ENCODE peak calls at places on chromosome X, in nine cellular contexts. One of them, this sample, is unnamed. For H3K4me1, the result is how much of the 10 kb centered on the place peaks cover.

GRCh38 chrX:20515841-20516461 is 249.2 kb upstream of the RPS6KA3 start:
- DNase-seq in K562: no peak
- DNase-seq in colonic mucosa: no peak
- DNase-seq in fibroblast of lung: peak
- DNase-seq in stomach: no peak
- DNase-seq in aorta: no peak
- DNase-seq in SJCRH30: peak
- DNase-seq in suprapubic skin: no peak
- DNase-seq in small intestine: peak
- DNase-seq in this sample: no peak

GRCh38 chrX:118239471-118239870 is 106.4 kb upstream of the WDR44 start:
- DNase-seq in K562: no peak
- DNase-seq in colonic mucosa: no peak
- DNase-seq in fibroblast of lung: no peak
- DNase-seq in stomach: no peak
- DNase-seq in aorta: no peak
- DNase-seq in SJCRH30: peak
- DNase-seq in suprapubic skin: no peak
- DNase-seq in small intestine: no peak
- DNase-seq in this sample: no peak

GRCh38 chrX:136310411-136310810 is 9.6 kb downstream of the ADGRG4 start:
- DNase-seq in K562: peak
- DNase-seq in colonic mucosa: no peak
- DNase-seq in fibroblast of lung: no peak
- DNase-seq in stomach: no peak
- DNase-seq in aorta: no peak
- DNase-seq in SJCRH30: peak
- DNase-seq in suprapubic skin: no peak
- DNase-seq in small intestine: no peak
- DNase-seq in this sample: no peak

GRCh38 chrX:23503835-23504539 is 163.3 kb upstream of the PRDX4 start:
- DNase-seq in K562: no peak
- DNase-seq in colonic mucosa: peak
- DNase-seq in fibroblast of lung: peak
- DNase-seq in stomach: peak
- DNase-seq in aorta: peak
- DNase-seq in SJCRH30: peak
- DNase-seq in suprapubic skin: no peak
- DNase-seq in small intestine: peak
- DNase-seq in this sample: no peak

GRCh38 chrX:111360839-111361238 is 51.2 kb downstream of the DCX start:
- DNase-seq in K562: no peak
- DNase-seq in colonic mucosa: no peak
- DNase-seq in fibroblast of lung: no peak
- DNase-seq in stomach: no peak
- DNase-seq in aorta: no peak
- DNase-seq in SJCRH30: peak
- DNase-seq in suprapubic skin: no peak
- DNase-seq in small intestine: no peak
- DNase-seq in this sample: no peak

GRCh38 chrX:153301746-153302145 is 19.8 kb downstream of the PNMA6F start:
- DNase-seq in K562: no peak
- DNase-seq in colonic mucosa: no peak
- DNase-seq in fibroblast of lung: no peak
- DNase-seq in stomach: no peak
- DNase-seq in aorta: no peak
- DNase-seq in SJCRH30: no peak
- DNase-seq in suprapubic skin: no peak
- DNase-seq in small intestine: no peak
- DNase-seq in this sample: no peak

GRCh38 chrX:68249401-68249831 is 183.9 kb downstream of the OPHN1 start:
- DNase-seq in K562: no peak
- DNase-seq in colonic mucosa: no peak
- DNase-seq in fibroblast of lung: peak
- DNase-seq in stomach: no peak
- DNase-seq in aorta: peak
- DNase-seq in SJCRH30: peak
- DNase-seq in suprapubic skin: no peak
- DNase-seq in small intestine: no peak
- DNase-seq in this sample: no peak

GRCh38 chrX:106894392-106894909 is 8.7 kb downstream of the RIPPLY1 start:
- DNase-seq in K562: peak
- DNase-seq in colonic mucosa: peak
- DNase-seq in fibroblast of lung: peak
- DNase-seq in stomach: peak
- DNase-seq in aorta: no peak
- DNase-seq in SJCRH30: peak
- DNase-seq in suprapubic skin: no peak
- DNase-seq in small intestine: peak
- DNase-seq in this sample: peak

GRCh38 chrX:25523574-25523973 is 507.8 kb upstream of the ARX start:
- DNase-seq in K562: peak
- DNase-seq in colonic mucosa: no peak
- DNase-seq in fibroblast of lung: peak
- DNase-seq in stomach: no peak
- DNase-seq in aorta: no peak
- DNase-seq in SJCRH30: peak
- DNase-seq in suprapubic skin: no peak
- DNase-seq in small intestine: peak
- DNase-seq in this sample: peak

GRCh38 chrX:46645614-46646013 is 72.0 kb downstream of the CHST7 start:
- DNase-seq in K562: no peak
- DNase-seq in colonic mucosa: no peak
- DNase-seq in fibroblast of lung: no peak
- DNase-seq in stomach: no peak
- DNase-seq in aorta: no peak
- DNase-seq in SJCRH30: no peak
- DNase-seq in suprapubic skin: no peak
- DNase-seq in small intestine: no peak
- DNase-seq in this sample: no peak

GRCh38 chrX:31057691-31058090 is 14.2 kb downstream of the FTHL17 start:
- DNase-seq in K562: no peak
- DNase-seq in colonic mucosa: no peak
- DNase-seq in fibroblast of lung: no peak
- DNase-seq in stomach: no peak
- DNase-seq in aorta: no peak
- DNase-seq in SJCRH30: no peak
- DNase-seq in suprapubic skin: no peak
- DNase-seq in small intestine: no peak
- DNase-seq in this sample: no peak

GRCh38 chrX:147958316-147958715 is 22.8 kb upstream of the FMR1NB start:
- DNase-seq in K562: no peak
- DNase-seq in colonic mucosa: no peak
- DNase-seq in fibroblast of lung: peak
- DNase-seq in stomach: no peak
- DNase-seq in aorta: no peak
- DNase-seq in SJCRH30: peak
- DNase-seq in suprapubic skin: no peak
- DNase-seq in small intestine: no peak
- DNase-seq in this sample: no peak

GRCh38 chrX:64580605-64581004 is 185.4 kb upstream of the MTMR8 start:
- DNase-seq in K562: no peak
- DNase-seq in colonic mucosa: no peak
- DNase-seq in fibroblast of lung: no peak
- DNase-seq in stomach: no peak
- DNase-seq in aorta: no peak
- DNase-seq in SJCRH30: no peak
- DNase-seq in suprapubic skin: no peak
- DNase-seq in small intestine: no peak
- DNase-seq in this sample: no peak

GRCh38 chrX:15430584-15430983 is 46.4 kb upstream of the VEGFD start:
- DNase-seq in K562: no peak
- DNase-seq in colonic mucosa: no peak
- DNase-seq in fibroblast of lung: no peak
- DNase-seq in stomach: no peak
- DNase-seq in aorta: no peak
- DNase-seq in SJCRH30: no peak
- DNase-seq in suprapubic skin: no peak
- DNase-seq in small intestine: no peak
- DNase-seq in this sample: no peak

GRCh38 chrX:25527596-25527995 is 511.8 kb upstream of the ARX start:
- DNase-seq in K562: no peak
- DNase-seq in colonic mucosa: no peak
- DNase-seq in fibroblast of lung: no peak
- DNase-seq in stomach: no peak
- DNase-seq in aorta: no peak
- DNase-seq in SJCRH30: no peak
- DNase-seq in suprapubic skin: no peak
- DNase-seq in small intestine: no peak
- DNase-seq in this sample: no peak

GRCh38 chrX:48541140-48541814 is 1.8 kb downstream of the TBC1D25 start:
- DNase-seq in K562: no peak
- DNase-seq in colonic mucosa: no peak
- DNase-seq in fibroblast of lung: no peak
- DNase-seq in stomach: no peak
- DNase-seq in aorta: no peak
- DNase-seq in SJCRH30: no peak
- DNase-seq in suprapubic skin: no peak
- DNase-seq in small intestine: no peak
- DNase-seq in this sample: no peak

GRCh38 chrX:39752820-39753219 is 344.9 kb downstream of the BCOR start:
- DNase-seq in K562: no peak
- DNase-seq in colonic mucosa: peak
- DNase-seq in fibroblast of lung: peak
- DNase-seq in stomach: peak
- DNase-seq in aorta: no peak
- DNase-seq in SJCRH30: peak
- DNase-seq in suprapubic skin: no peak
- DNase-seq in small intestine: peak
- DNase-seq in this sample: no peak

GRCh38 chrX:13721819-13722527 is 12.4 kb downstream of the TRAPPC2 start:
- DNase-seq in K562: no peak
- DNase-seq in colonic mucosa: no peak
- DNase-seq in fibroblast of lung: peak
- DNase-seq in stomach: no peak
- DNase-seq in aorta: no peak
- DNase-seq in SJCRH30: peak
- DNase-seq in suprapubic skin: no peak
- DNase-seq in small intestine: no peak
- DNase-seq in this sample: no peak

GRCh38 chrX:144916785-144917184 is 330.5 kb upstream of the SPANXN1 start:
- DNase-seq in K562: no peak
- DNase-seq in colonic mucosa: no peak
- DNase-seq in fibroblast of lung: no peak
- DNase-seq in stomach: no peak
- DNase-seq in aorta: no peak
- DNase-seq in SJCRH30: no peak
- DNase-seq in suprapubic skin: no peak
- DNase-seq in small intestine: no peak
- DNase-seq in this sample: no peak

GRCh38 chrX:150984164-150984824 is 1.2 kb downstream of the HMGB3 start:
- DNase-seq in K562: peak
- DNase-seq in colonic mucosa: no peak
- DNase-seq in fibroblast of lung: no peak
- DNase-seq in stomach: no peak
- DNase-seq in aorta: no peak
- DNase-seq in SJCRH30: no peak
- DNase-seq in suprapubic skin: no peak
- DNase-seq in small intestine: no peak
- DNase-seq in this sample: no peak
- H3K4me3 ChIP-seq in K562: peak
- H3K4me3 ChIP-seq in colonic mucosa: peak
- H3K4me3 ChIP-seq in fibroblast of lung: peak
- H3K4me3 ChIP-seq in stomach: peak
- H3K4me3 ChIP-seq in aorta: peak
- H3K4me3 ChIP-seq in SJCRH30: peak
- H3K4me3 ChIP-seq in suprapubic skin: peak
- H3K4me3 ChIP-seq in small intestine: peak
- H3K4me3 ChIP-seq in this sample: peak

GRCh38 chrX:10104958-10105658 is 51.7 kb upstream of the CLCN4 start:
- DNase-seq in K562: no peak
- DNase-seq in colonic mucosa: no peak
- DNase-seq in fibroblast of lung: peak
- DNase-seq in stomach: no peak
- DNase-seq in aorta: no peak
- DNase-seq in SJCRH30: no peak
- DNase-seq in suprapubic skin: peak
- DNase-seq in small intestine: no peak
- DNase-seq in this sample: no peak
- H3K4me1 ChIP-seq in K562: under half
- H3K4me1 ChIP-seq in colonic mucosa: under half
- H3K4me1 ChIP-seq in fibroblast of lung: under half
- H3K4me1 ChIP-seq in stomach: under half
- H3K4me1 ChIP-seq in aorta: under half
- H3K4me1 ChIP-seq in SJCRH30: under half
- H3K4me1 ChIP-seq in suprapubic skin: under half
- H3K4me1 ChIP-seq in small intestine: under half
- H3K4me1 ChIP-seq in this sample: under half

GRCh38 chrX:120036704-120037103 is 40.8 kb downstream of the RHOXF2B start:
- DNase-seq in K562: no peak
- DNase-seq in colonic mucosa: no peak
- DNase-seq in fibroblast of lung: no peak
- DNase-seq in stomach: no peak
- DNase-seq in aorta: no peak
- DNase-seq in SJCRH30: no peak
- DNase-seq in suprapubic skin: no peak
- DNase-seq in small intestine: no peak
- DNase-seq in this sample: no peak
- H3K4me3 ChIP-seq in K562: no peak
- H3K4me3 ChIP-seq in colonic mucosa: no peak
- H3K4me3 ChIP-seq in fibroblast of lung: no peak
- H3K4me3 ChIP-seq in stomach: no peak
- H3K4me3 ChIP-seq in aorta: no peak
- H3K4me3 ChIP-seq in SJCRH30: no peak
- H3K4me3 ChIP-seq in suprapubic skin: no peak
- H3K4me3 ChIP-seq in small intestine: no peak
- H3K4me3 ChIP-seq in this sample: no peak

GRCh38 chrX:71950066-71950465 is 39.4 kb downstream of the NHSL2 start:
- DNase-seq in K562: no peak
- DNase-seq in colonic mucosa: no peak
- DNase-seq in fibroblast of lung: no peak
- DNase-seq in stomach: no peak
- DNase-seq in aorta: no peak
- DNase-seq in SJCRH30: no peak
- DNase-seq in suprapubic skin: no peak
- DNase-seq in small intestine: no peak
- DNase-seq in this sample: no peak
- H3K4me1 ChIP-seq in K562: under half
- H3K4me1 ChIP-seq in colonic mucosa: under half
- H3K4me1 ChIP-seq in fibroblast of lung: under half
- H3K4me1 ChIP-seq in stomach: under half
- H3K4me1 ChIP-seq in aorta: under half
- H3K4me1 ChIP-seq in SJCRH30: under half
- H3K4me1 ChIP-seq in suprapubic skin: under half
- H3K4me1 ChIP-seq in small intestine: under half
- H3K4me1 ChIP-seq in this sample: under half

This sample was measured in iPS DF 6.9.